ENCODE peak calls at places on chromosome 1, in six cellular contexts. One of them, this sample, is unnamed.

GRCh38 chr1:201309420-201309819 is 26.1 kb downstream of the PKP1 start:
- DNase-seq in NB4: peak
- DNase-seq in MCF 10A: peak
- DNase-seq in AG10803: peak
- DNase-seq in foreskin fibroblast: no peak
- DNase-seq in tibial artery: peak
- DNase-seq in this sample: peak

GRCh38 chr1:63713627-63714481 is 60.0 kb upstream of the ROR1 start:
- DNase-seq in foreskin fibroblast: peak
- DNase-seq in NB4: no peak
- DNase-seq in MCF 10A: peak
- DNase-seq in tibial artery: no peak
- DNase-seq in AG10803: peak
- DNase-seq in this sample: no peak

GRCh38 chr1:201020040-201020591 is 3.4 kb downstream of the KIF21B start:
- DNase-seq in NB4: peak
- DNase-seq in tibial artery: no peak
- DNase-seq in foreskin fibroblast: no peak
- DNase-seq in AG10803: no peak
- DNase-seq in MCF 10A: peak
- DNase-seq in this sample: no peak

GRCh38 chr1:174408142-174408541 is 39.6 kb upstream of the GPR52 start:
- DNase-seq in MCF 10A: no peak
- DNase-seq in AG10803: peak
- DNase-seq in tibial artery: no peak
- DNase-seq in NB4: no peak
- DNase-seq in foreskin fibroblast: no peak
- DNase-seq in this sample: no peak

GRCh38 chr1:171595324-171595723 is 26.7 kb upstream of the MYOCOS start:
- DNase-seq in MCF 10A: no peak
- DNase-seq in tibial artery: no peak
- DNase-seq in AG10803: peak
- DNase-seq in NB4: no peak
- DNase-seq in foreskin fibroblast: peak
- DNase-seq in this sample: no peak

GRCh38 chr1:160494620-160495019 is 28.4 kb downstream of the SLAMF6 start:
- DNase-seq in foreskin fibroblast: no peak
- DNase-seq in AG10803: no peak
- DNase-seq in MCF 10A: peak
- DNase-seq in NB4: peak
- DNase-seq in tibial artery: no peak
- DNase-seq in this sample: no peak

GRCh38 chr1:187870567-187870966 is 1041.8 kb downstream of the PLA2G4A start:
- DNase-seq in tibial artery: no peak
- DNase-seq in NB4: no peak
- DNase-seq in MCF 10A: no peak
- DNase-seq in foreskin fibroblast: no peak
- DNase-seq in AG10803: no peak
- DNase-seq in this sample: no peak

GRCh38 chr1:247210062-247210385 is 38.2 kb upstream of the ZNF124 start:
- DNase-seq in AG10803: peak
- DNase-seq in tibial artery: no peak
- DNase-seq in NB4: no peak
- DNase-seq in foreskin fibroblast: no peak
- DNase-seq in MCF 10A: peak
- DNase-seq in this sample: no peak

GRCh38 chr1:145916745-145917144 is 1.8 kb downstream of the PEX11B start:
- DNase-seq in tibial artery: no peak
- DNase-seq in AG10803: no peak
- DNase-seq in NB4: no peak
- DNase-seq in MCF 10A: no peak
- DNase-seq in foreskin fibroblast: no peak
- DNase-seq in this sample: no peak

GRCh38 chr1:43319766-43320165 is 17.9 kb upstream of the MPL start:
- DNase-seq in MCF 10A: no peak
- DNase-seq in AG10803: no peak
- DNase-seq in foreskin fibroblast: no peak
- DNase-seq in NB4: no peak
- DNase-seq in tibial artery: no peak
- DNase-seq in this sample: no peak

GRCh38 chr1:218242171-218242570 is 42.9 kb upstream of the RRP15 start:
- DNase-seq in NB4: no peak
- DNase-seq in MCF 10A: peak
- DNase-seq in foreskin fibroblast: no peak
- DNase-seq in AG10803: no peak
- DNase-seq in tibial artery: no peak
- DNase-seq in this sample: no peak

GRCh38 chr1:60376196-60376595 is 302.6 kb upstream of the C1orf87 start:
- DNase-seq in AG10803: no peak
- DNase-seq in tibial artery: no peak
- DNase-seq in foreskin fibroblast: no peak
- DNase-seq in NB4: no peak
- DNase-seq in MCF 10A: no peak
- DNase-seq in this sample: no peak

GRCh38 chr1:93749894-93750301 is 68.3 kb upstream of the BCAR3 start:
- DNase-seq in MCF 10A: no peak
- DNase-seq in tibial artery: no peak
- DNase-seq in foreskin fibroblast: no peak
- DNase-seq in AG10803: no peak
- DNase-seq in NB4: no peak
- DNase-seq in this sample: peak

GRCh38 chr1:184890539-184890973 is 83.8 kb downstream of the NIBAN1 start:
- DNase-seq in MCF 10A: no peak
- DNase-seq in foreskin fibroblast: no peak
- DNase-seq in tibial artery: peak
- DNase-seq in AG10803: peak
- DNase-seq in NB4: no peak
- DNase-seq in this sample: no peak

GRCh38 chr1:219302697-219303096 is 129.0 kb downstream of the LYPLAL1 start:
- DNase-seq in foreskin fibroblast: no peak
- DNase-seq in tibial artery: no peak
- DNase-seq in MCF 10A: no peak
- DNase-seq in AG10803: no peak
- DNase-seq in NB4: no peak
- DNase-seq in this sample: no peak

GRCh38 chr1:101193733-101194169 is 43.1 kb upstream of the S1PR1 start:
- DNase-seq in AG10803: no peak
- DNase-seq in MCF 10A: peak
- DNase-seq in foreskin fibroblast: no peak
- DNase-seq in tibial artery: no peak
- DNase-seq in NB4: peak
- DNase-seq in this sample: no peak

GRCh38 chr1:53826367-53826766 is 11.7 kb downstream of the NDC1 start:
- DNase-seq in MCF 10A: peak
- DNase-seq in NB4: peak
- DNase-seq in AG10803: peak
- DNase-seq in foreskin fibroblast: peak
- DNase-seq in tibial artery: no peak
- DNase-seq in this sample: no peak

GRCh38 chr1:193971595-193971994 is 785.2 kb upstream of the B3GALT2 start:
- DNase-seq in tibial artery: no peak
- DNase-seq in MCF 10A: peak
- DNase-seq in foreskin fibroblast: peak
- DNase-seq in AG10803: no peak
- DNase-seq in NB4: no peak
- DNase-seq in this sample: no peak

GRCh38 chr1:25809929-25810328 is 9.8 kb upstream of the MTFR1L start:
- DNase-seq in NB4: peak
- DNase-seq in AG10803: no peak
- DNase-seq in tibial artery: no peak
- DNase-seq in foreskin fibroblast: no peak
- DNase-seq in MCF 10A: no peak
- DNase-seq in this sample: no peak

GRCh38 chr1:12616709-12617373 is 1.2 kb downstream of the DHRS3 start:
- DNase-seq in foreskin fibroblast: no peak
- DNase-seq in tibial artery: no peak
- DNase-seq in NB4: peak
- DNase-seq in MCF 10A: peak
- DNase-seq in AG10803: no peak
- DNase-seq in this sample: peak

GRCh38 chr1:227934476-227935313 is 13.0 kb downstream of the WNT9A start:
- DNase-seq in tibial artery: no peak
- DNase-seq in NB4: peak
- DNase-seq in foreskin fibroblast: peak
- DNase-seq in MCF 10A: peak
- DNase-seq in AG10803: peak
- DNase-seq in this sample: no peak

GRCh38 chr1:161427733-161428516 is 60.2 kb upstream of the CFAP126 start:
- DNase-seq in tibial artery: no peak
- DNase-seq in foreskin fibroblast: peak
- DNase-seq in NB4: peak
- DNase-seq in AG10803: peak
- DNase-seq in MCF 10A: peak
- DNase-seq in this sample: peak

GRCh38 chr1:60102691-60103090 is 29.1 kb upstream of the C1orf87 start:
- DNase-seq in AG10803: no peak
- DNase-seq in foreskin fibroblast: peak
- DNase-seq in NB4: no peak
- DNase-seq in tibial artery: no peak
- DNase-seq in MCF 10A: no peak
- DNase-seq in this sample: no peak

GRCh38 chr1:202268032-202268431 is 73.7 kb downstream of the UBE2T start:
- DNase-seq in NB4: no peak
- DNase-seq in MCF 10A: no peak
- DNase-seq in tibial artery: peak
- DNase-seq in AG10803: no peak
- DNase-seq in foreskin fibroblast: no peak
- DNase-seq in this sample: no peak

GRCh38 chr1:110189181-110189580 is 20.9 kb upstream of the KCNC4 start:
- DNase-seq in AG10803: no peak
- DNase-seq in NB4: no peak
- DNase-seq in tibial artery: no peak
- DNase-seq in foreskin fibroblast: no peak
- DNase-seq in MCF 10A: no peak
- DNase-seq in this sample: no peak

DNA sequence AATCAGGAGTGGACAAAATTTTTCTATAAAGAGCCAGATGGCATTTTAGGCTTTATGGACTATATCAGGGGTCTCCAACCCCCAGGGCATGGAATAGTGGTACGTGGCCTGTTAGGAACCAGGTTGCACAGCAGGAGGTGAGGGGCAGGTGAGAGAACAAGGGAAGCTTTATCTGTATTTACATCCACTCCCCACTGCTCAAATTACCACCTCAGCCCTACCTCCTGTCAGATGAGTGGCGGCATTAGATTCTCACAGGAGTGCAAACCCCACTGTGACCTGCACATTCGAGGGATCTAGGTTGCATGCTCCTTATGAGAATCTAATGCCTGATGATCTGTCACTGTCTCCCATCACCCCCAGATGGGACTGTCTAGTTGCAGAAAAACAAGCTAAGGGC is 13.9 kb downstream of the PHTF1 start:
- DNase-seq in AG10803: no peak
- DNase-seq in NB4: no peak
- DNase-seq in foreskin fibroblast: no peak
- DNase-seq in tibial artery: no peak
- DNase-seq in MCF 10A: no peak
- DNase-seq in this sample: no peak
- TF ChIP-seq CTCF in AG10803: no peak
- TF ChIP-seq CTCF in NB4: no peak
- TF ChIP-seq CTCF in foreskin fibroblast: no peak
- TF ChIP-seq CTCF in tibial artery: no peak
- TF ChIP-seq CTCF in MCF 10A: no peak
- TF ChIP-seq CTCF in this sample: no peak

GRCh38 chr1:34213976-34214375 is 37.3 kb downstream of the C1orf94 start:
- DNase-seq in foreskin fibroblast: no peak
- DNase-seq in AG10803: no peak
- DNase-seq in tibial artery: no peak
- DNase-seq in MCF 10A: no peak
- DNase-seq in NB4: no peak
- DNase-seq in this sample: no peak
- TF ChIP-seq CTCF in foreskin fibroblast: no peak
- TF ChIP-seq CTCF in AG10803: no peak
- TF ChIP-seq CTCF in tibial artery: no peak
- TF ChIP-seq CTCF in MCF 10A: no peak
- TF ChIP-seq CTCF in NB4: no peak
- TF ChIP-seq CTCF in this sample: no peak

GRCh38 chr1:226519135-226519534 is 29.4 kb upstream of the STUM start:
- DNase-seq in tibial artery: no peak
- DNase-seq in MCF 10A: no peak
- DNase-seq in NB4: no peak
- DNase-seq in AG10803: no peak
- DNase-seq in foreskin fibroblast: no peak
- DNase-seq in this sample: no peak

GRCh38 chr1:226520640-226521355 is 27.8 kb upstream of the STUM start:
- DNase-seq in foreskin fibroblast: no peak
- DNase-seq in NB4: no peak
- DNase-seq in MCF 10A: no peak
- DNase-seq in tibial artery: no peak
- DNase-seq in AG10803: no peak
- DNase-seq in this sample: no peak

GRCh38 chr1:226523646-226524406 is 24.7 kb upstream of the STUM start:
- DNase-seq in tibial artery: no peak
- DNase-seq in AG10803: no peak
- DNase-seq in foreskin fibroblast: no peak
- DNase-seq in NB4: no peak
- DNase-seq in MCF 10A: no peak
- DNase-seq in this sample: no peak

GRCh38 chr1:226518375-226518774 is 30.2 kb upstream of the STUM start:
- DNase-seq in tibial artery: no peak
- DNase-seq in foreskin fibroblast: no peak
- DNase-seq in AG10803: no peak
- DNase-seq in NB4: no peak
- DNase-seq in MCF 10A: no peak
- DNase-seq in this sample: no peak

GRCh38 chr1:226519741-226520598 is 28.6 kb upstream of the STUM start:
- DNase-seq in MCF 10A: no peak
- DNase-seq in AG10803: no peak
- DNase-seq in NB4: no peak
- DNase-seq in foreskin fibroblast: no peak
- DNase-seq in tibial artery: no peak
- DNase-seq in this sample: no peak
- TF ChIP-seq CTCF in MCF 10A: no peak
- TF ChIP-seq CTCF in AG10803: no peak
- TF ChIP-seq CTCF in NB4: no peak
- TF ChIP-seq CTCF in foreskin fibroblast: no peak
- TF ChIP-seq CTCF in tibial artery: no peak
- TF ChIP-seq CTCF in this sample: no peak

GRCh38 chr1:77825356-77825709 is 45.9 kb downstream of the MIGA1 start:
- DNase-seq in MCF 10A: peak
- DNase-seq in NB4: peak
- DNase-seq in foreskin fibroblast: peak
- DNase-seq in AG10803: peak
- DNase-seq in tibial artery: no peak
- DNase-seq in this sample: peak
- TF ChIP-seq CTCF in MCF 10A: peak
- TF ChIP-seq CTCF in NB4: no peak
- TF ChIP-seq CTCF in foreskin fibroblast: no peak
- TF ChIP-seq CTCF in AG10803: peak
- TF ChIP-seq CTCF in tibial artery: peak
- TF ChIP-seq CTCF in this sample: no peak